ENCODE peak calls at places on chromosomes 3 and 15, in four cellular contexts. A is HCT116, K is A549, D is GM12878. Y is an unnamed sample.

GRCh38 chr15:69046781-69047180 is 32.3 kb downstream of the NOX5 start:
- DNase-seq in A (no peak), D (no peak), K (no peak), Y (no peak)

GRCh38 chr3:112778298-112779008 is 68.2 kb downstream of the CD200R1L start:
- DNase-seq in K (peak), A (no peak), D (no peak), Y (peak)

GRCh38 chr15:80988148-80988796 is 1.3 kb downstream of the MESD start:
- DNase-seq in A (no peak), K (no peak), D (no peak), Y (no peak)

GRCh38 chr15:34341922-34342736 is 807 bp downstream of the NOP10 start:
- DNase-seq in A (no peak), K (peak), D (no peak), Y (peak)

GRCh38 chr3:186254676-186255665 is 107.1 kb downstream of the DGKG start:
- DNase-seq in K (no peak), D (peak), A (no peak), Y (peak)

GRCh38 chr3:36394176-36394575 is 13.9 kb downstream of the STAC start:
- DNase-seq in K (no peak), D (no peak), A (no peak), Y (no peak)

GRCh38 chr3:134527037-134527436 is 41.2 kb downstream of the CEP63 start:
- DNase-seq in K (peak), D (no peak), A (no peak), Y (peak)

GRCh38 chr3:131630117-131630516 is 127.3 kb upstream of the MRPL3 start:
- DNase-seq in K (no peak), A (no peak), D (peak), Y (peak)

GRCh38 chr3:29646042-29646441 is 365.2 kb downstream of the RBMS3 start:
- DNase-seq in D (no peak), K (no peak), A (no peak), Y (no peak)

GRCh38 chr3:106765342-106765741 is 611.9 kb upstream of the CCDC54 start:
- DNase-seq in A (peak), K (peak), D (no peak), Y (peak)

GRCh38 chr3:138016065-138016464 is 6.1 kb downstream of the CLDN18 start:
- DNase-seq in D (no peak), A (no peak), K (no peak), Y (no peak)

GRCh38 chr15:96409231-96410138 is 79.0 kb downstream of the NR2F2 start:
- DNase-seq in D (no peak), A (no peak), K (no peak), Y (peak)

GRCh38 chr3:17055374-17056276 is 170.9 kb downstream of the PLCL2 start:
- DNase-seq in A (no peak), D (peak), K (no peak), Y (no peak)

GRCh38 chr3:187169231-187169960 is 27.9 kb upstream of the RTP1 start:
- DNase-seq in K (no peak), D (no peak), A (no peak), Y (no peak)

GRCh38 chr3:156509209-156510174 is 45.4 kb downstream of the SSR3 start:
- DNase-seq in D (no peak), K (peak), A (peak), Y (peak)

GRCh38 chr15:101810451-101810850 is 1.6 kb upstream of the OR4F15 start:
- DNase-seq in A (no peak), D (no peak), K (no peak), Y (no peak)

GRCh38 chr3:167749209-167749608 is 13.7 kb downstream of the SERPINI1 start:
- DNase-seq in D (no peak), K (no peak), A (no peak), Y (no peak)

GRCh38 chr3:54243262-54243931 is 121.0 kb downstream of the CACNA2D3 start:
- DNase-seq in A (no peak), K (peak), D (no peak), Y (no peak)

GRCh38 chr3:107897471-107898180 is 193.2 kb downstream of the CD47 start:
- DNase-seq in K (no peak), A (no peak), D (no peak), Y (no peak)

GRCh38 chr3:107899996-107900651 is 190.7 kb downstream of the CD47 start:
- DNase-seq in K (no peak), A (no peak), D (no peak), Y (no peak)

GRCh38 chr3:107892960-107893359 is 197.9 kb downstream of the CD47 start:
- DNase-seq in A (no peak), D (no peak), K (no peak), Y (no peak)

GRCh38 chr3:107894998-107895397 is 195.8 kb downstream of the CD47 start:
- DNase-seq in D (no peak), A (no peak), K (no peak), Y (no peak)
- TF ChIP-seq MAX in D (no peak), A (no peak), K (no peak), Y (no peak)

GRCh38 chr3:39280569-39280968 is 733 bp upstream of the CX3CR1 start:
- DNase-seq in K (no peak), D (no peak), A (no peak), Y (no peak)

GRCh38 chr3:39279745-39280517 is at the start of gene CX3CR1:
- DNase-seq in A (no peak), D (no peak), K (no peak), Y (peak)

GRCh38 chr3:39277893-39278615 is 1.8 kb downstream of the CX3CR1 start:
- DNase-seq in K (no peak), A (no peak), D (no peak), Y (no peak)

GRCh38 chr3:39276746-39277145 is 3.1 kb downstream of the CX3CR1 start:
- DNase-seq in K (no peak), A (no peak), D (no peak), Y (peak)

DNA sequence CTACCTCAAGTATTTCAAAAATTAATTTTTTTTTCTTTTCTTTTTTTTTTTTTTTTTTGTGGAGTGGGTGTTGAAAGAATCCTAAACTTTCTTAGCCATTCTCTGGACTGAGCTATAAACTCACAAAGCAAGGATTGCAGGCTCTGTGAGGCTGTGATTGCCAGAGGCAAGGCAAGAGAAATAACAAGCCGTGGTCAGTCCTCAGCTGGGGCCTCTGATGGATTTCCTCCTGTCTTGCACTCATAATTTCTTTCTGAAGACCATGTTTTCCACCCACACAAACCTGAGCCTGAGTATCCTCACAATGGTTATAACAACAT is 1.3 kb downstream of the CX3CR1 start:
- DNase-seq in A (no peak), D (no peak), K (no peak), Y (no peak)
- TF ChIP-seq POLR2A in A (no peak), D (no peak), K (no peak), Y (no peak)

GRCh38 chr15:50865515-50866370 is 42.7 kb upstream of the AP4E1 start:
- DNase-seq in K (no peak), D (no peak), A (no peak), Y (no peak)
- TF ChIP-seq MAX in K (no peak), D (no peak), A (no peak), Y (no peak)

DNA sequence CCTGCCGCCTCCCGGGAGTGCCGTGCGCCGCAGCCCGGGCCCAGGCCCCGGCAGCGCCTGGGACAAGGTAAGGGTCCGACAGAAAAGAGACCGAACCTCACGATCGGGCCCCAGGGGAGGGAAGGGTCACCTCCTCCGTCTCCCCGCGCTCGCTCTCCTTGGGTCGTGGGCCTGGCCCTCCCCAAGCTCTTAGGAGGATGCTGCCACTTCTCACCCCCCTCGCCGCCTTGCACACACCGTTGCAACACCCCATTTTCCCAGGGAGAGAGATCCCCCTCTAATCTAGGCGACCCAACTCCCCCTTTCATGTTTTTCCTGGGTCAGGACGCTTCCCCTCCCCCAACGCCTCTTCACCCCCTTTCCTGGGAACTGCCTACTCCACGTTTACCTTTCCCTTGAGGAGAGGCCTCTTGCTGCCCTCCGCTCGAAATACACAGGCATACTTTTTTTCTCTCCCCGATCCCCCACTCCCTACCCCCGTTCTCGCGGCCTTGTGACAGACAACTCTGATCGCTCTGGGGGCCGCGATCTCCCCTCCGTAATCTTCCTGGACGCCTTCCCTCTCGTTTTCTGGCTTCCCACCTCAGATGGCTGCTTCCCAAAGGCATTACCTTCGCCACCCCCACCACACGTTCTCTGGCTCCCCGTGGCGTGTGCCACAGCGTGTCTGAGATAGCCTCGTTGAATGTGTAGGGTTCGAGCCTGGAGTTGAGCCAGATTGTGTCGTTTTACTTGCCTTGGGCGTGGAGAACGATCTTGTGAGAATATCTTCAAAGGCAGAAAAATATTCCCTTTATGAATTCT is 698 bp downstream of the SETD5 start:
- DNase-seq in K (peak), D (no peak), A (no peak), Y (no peak)
- TF ChIP-seq POLR2A in K (no peak), D (peak), A (no peak), Y (no peak)

DNA sequence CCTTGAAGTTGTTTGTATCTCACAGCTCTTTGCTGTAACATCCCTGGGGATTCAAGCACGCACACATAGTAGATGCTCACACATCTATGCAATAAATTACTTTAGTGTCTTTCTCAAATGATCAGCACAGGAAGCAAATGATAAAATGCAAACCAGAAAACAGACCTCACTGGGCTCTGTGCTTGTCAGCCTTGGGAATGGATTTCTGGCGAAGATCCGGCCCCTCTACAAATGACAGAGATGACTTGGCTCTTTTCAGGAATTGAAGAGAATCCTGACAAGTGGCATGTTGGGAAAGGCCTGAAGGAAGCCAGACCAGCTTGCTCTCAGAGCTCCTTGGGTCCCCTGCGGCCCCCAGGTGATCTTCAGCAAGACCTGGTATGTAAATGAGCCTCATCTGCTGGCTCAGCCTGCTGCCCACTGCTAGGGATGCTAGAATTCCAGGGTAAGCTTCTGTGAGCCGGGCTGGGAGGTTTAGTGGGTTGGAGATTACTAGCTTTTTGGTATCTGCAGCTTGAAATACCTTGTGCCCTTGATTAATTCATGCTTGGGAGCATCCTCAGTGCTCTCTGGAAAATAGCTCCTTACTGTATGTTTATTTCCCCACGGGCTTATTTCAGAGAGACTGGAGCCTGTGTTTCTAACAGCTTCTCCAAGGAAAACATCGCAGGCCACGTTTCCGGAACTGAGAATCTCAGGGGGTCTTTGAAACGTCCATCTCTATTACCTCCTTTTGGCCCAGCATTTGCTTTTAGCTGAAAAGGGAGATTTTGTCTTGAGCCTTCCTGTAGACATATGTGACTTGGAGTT is 54.2 kb downstream of the LPP start:
- DNase-seq in K (no peak), D (no peak), A (no peak), Y (no peak)
- TF ChIP-seq MAX in K (no peak), D (no peak), A (no peak), Y (no peak)

GRCh38 chr15:64917211-64917610 is 5.5 kb downstream of the ANKDD1A start:
- DNase-seq in A (no peak), D (no peak), K (no peak), Y (no peak)
- TF ChIP-seq POLR2A in A (no peak), D (no peak), K (no peak), Y (no peak)

DNA sequence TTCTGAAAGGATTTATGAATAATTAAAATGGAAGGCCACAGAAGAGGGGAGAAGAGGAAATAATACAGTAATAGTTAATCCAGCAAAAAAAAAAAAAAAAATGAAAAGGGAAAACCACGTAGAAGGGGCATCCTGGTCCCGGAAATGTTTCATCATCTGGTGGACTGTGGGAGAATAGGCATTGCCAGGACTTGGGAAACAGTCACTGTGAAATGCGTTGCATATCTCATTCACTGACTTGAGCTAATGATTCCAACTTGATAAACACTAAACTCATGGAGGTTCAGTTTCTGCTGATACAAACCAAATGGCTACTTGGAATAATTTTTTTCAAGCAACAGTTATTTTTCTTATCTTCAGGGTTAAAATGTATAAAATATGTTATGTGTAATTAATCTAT is 3.2 kb downstream of the XCR1 start:
- DNase-seq in D (no peak), K (no peak), A (no peak), Y (no peak)
- TF ChIP-seq MAX in D (no peak), K (no peak), A (no peak), Y (no peak)

GRCh38 chr3:140941090-140941433 is 574 bp upstream of the SLC25A36 start:
- DNase-seq in D (no peak), A (no peak), K (no peak), Y (no peak)

GRCh38 chr3:140943781-140944547 is 2.3 kb downstream of the SLC25A36 start:
- DNase-seq in D (no peak), A (no peak), K (no peak), Y (no peak)

GRCh38 chr3:140942221-140943104 is 827 bp downstream of the SLC25A36 start:
- DNase-seq in K (peak), A (no peak), D (no peak), Y (peak)

DNA sequence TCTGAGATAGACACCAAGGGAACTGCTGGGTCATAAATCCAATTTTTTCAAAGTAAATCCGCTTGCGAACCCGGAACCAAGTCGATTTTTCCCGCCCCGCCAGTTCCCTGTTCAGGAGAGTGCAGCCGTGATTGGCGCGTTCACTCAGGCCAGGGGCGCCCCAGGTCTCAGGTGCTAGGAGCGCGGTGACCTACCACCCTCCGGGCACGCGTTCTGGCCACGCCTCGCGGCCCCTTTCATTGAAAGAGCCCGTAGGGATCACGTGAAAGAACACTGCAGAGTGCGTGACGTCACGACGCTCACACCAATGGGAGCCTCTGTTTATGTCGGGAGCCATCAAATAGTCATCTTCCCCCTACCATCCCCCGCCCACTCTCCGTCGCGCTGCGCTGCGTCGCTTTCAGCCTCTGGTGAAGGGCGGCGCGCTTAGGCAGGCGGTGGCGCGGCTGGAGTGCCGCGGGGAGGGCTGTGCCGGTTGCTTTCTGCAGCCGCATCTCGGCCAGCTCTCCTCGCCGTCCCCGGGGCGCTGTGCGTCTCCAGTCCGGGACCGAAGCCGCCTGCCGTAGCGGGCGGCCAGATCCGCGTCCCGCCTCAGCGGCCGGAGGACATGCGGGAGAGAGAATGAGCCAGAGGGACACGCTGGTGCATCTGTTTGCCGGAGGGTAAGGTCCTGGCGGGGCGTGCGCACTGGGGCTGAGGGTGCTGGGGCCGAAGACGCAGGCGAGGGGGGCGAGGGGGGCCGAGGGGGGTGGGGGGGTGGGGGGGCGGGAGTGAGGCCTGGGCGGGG is at the start of gene SLC25A36:
- DNase-seq in A (peak), D (peak), K (peak), Y (peak)
- TF ChIP-seq POLR2A in A (peak), D (peak), K (peak), Y (peak)